ENCODE peak calls at places on chromosomes 12 and 14, in seven cellular contexts. E, D, K, M, L, S and H are unnamed samples.

GRCh38 chr12:122732170-122732569 is 1.5 kb upstream of the HCAR1 start:
- DNase-seq in E (no peak), D (peak), K (no peak), M (no peak), L (no peak), S (no peak), H (no peak)

GRCh38 chr12:102702447-102703114 is 214.5 kb downstream of the PAH start:
- DNase-seq in E (peak), D (peak), K (no peak), M (peak), L (peak), S (no peak), H (peak)

GRCh38 chr14:102510616-102511520 is 1.3 kb upstream of the ANKRD9 start:
- DNase-seq in E (no peak), D (peak), K (no peak), M (no peak), L (peak), S (peak), H (no peak)

GRCh38 chr14:105493921-105494605 is 3.0 kb downstream of the TEDC1 start:
- DNase-seq in E (no peak), D (no peak), K (no peak), M (no peak), L (peak), S (peak), H (no peak)

GRCh38 chr14:34336501-34336900 is 125.5 kb downstream of the SPTSSA start:
- DNase-seq in E (no peak), D (no peak), K (no peak), M (no peak), L (no peak), S (no peak), H (no peak)

GRCh38 chr12:27226319-27226984 is 17.6 kb upstream of the STK38L start:
- DNase-seq in E (no peak), D (no peak), K (no peak), M (no peak), L (peak), S (no peak), H (no peak)

GRCh38 chr14:77222546-77223225 is 41.1 kb downstream of the TMEM63C start:
- DNase-seq in E (no peak), D (no peak), K (no peak), M (no peak), L (no peak), S (no peak), H (no peak)

GRCh38 chr14:95564060-95564459 is 29.2 kb downstream of the GLRX5 start:
- DNase-seq in E (no peak), D (no peak), K (no peak), M (no peak), L (no peak), S (peak), H (no peak)

GRCh38 chr14:68795602-68796417 is 2.9 kb upstream of the ZFP36L1 start:
- DNase-seq in E (no peak), D (peak), K (peak), M (no peak), L (peak), S (peak), H (no peak)

GRCh38 chr14:89941830-89942377 is 12.6 kb downstream of the EFCAB11 start:
- DNase-seq in E (no peak), D (no peak), K (no peak), M (no peak), L (no peak), S (no peak), H (no peak)

GRCh38 chr12:114680498-114681148 is 3.4 kb downstream of the TBX3 start:
- DNase-seq in E (no peak), D (no peak), K (no peak), M (no peak), L (no peak), S (no peak), H (no peak)

GRCh38 chr14:23522643-23523198 is 28.8 kb downstream of the ZFHX2 start:
- DNase-seq in E (no peak), D (no peak), K (no peak), M (no peak), L (no peak), S (no peak), H (no peak)

GRCh38 chr14:25765909-25766308 is 716.0 kb upstream of the STXBP6 start:
- DNase-seq in E (no peak), D (no peak), K (no peak), M (no peak), L (no peak), S (no peak), H (no peak)

GRCh38 chr14:40058916-40059897 is 627.0 kb upstream of the FBXO33 start:
- DNase-seq in E (no peak), D (no peak), K (no peak), M (no peak), L (no peak), S (no peak), H (no peak)

GRCh38 chr14:41606249-41607118 is at the start of gene LRFN5:
- DNase-seq in E (no peak), D (no peak), K (no peak), M (no peak), L (peak), S (peak), H (no peak)

GRCh38 chr12:111715242-111715641 is 29.4 kb downstream of the ACAD10 start:
- DNase-seq in E (no peak), D (no peak), K (no peak), M (no peak), L (no peak), S (peak), H (no peak)

GRCh38 chr12:6233121-6233971 is 33.1 kb downstream of the CD9 start:
- DNase-seq in E (no peak), D (no peak), K (no peak), M (no peak), L (no peak), S (no peak), H (no peak)

GRCh38 chr14:101022916-101023435 is 119.5 kb upstream of the RTL1 start:
- DNase-seq in E (no peak), D (no peak), K (no peak), M (no peak), L (no peak), S (no peak), H (no peak)